ENCODE peak calls at places on chromosomes 5 and 9, in five cellular contexts. J is fibroblast of the aortic adventitia, A is RWPE1, U is fibroblast of lung, F is aorta. C is an unnamed sample.

GRCh38 chr9:122334916-122335315 is 35.9 kb upstream of the PTGS1 start:
- DNase-seq in A (no peak), J (peak; percentile 45), F (no peak), U (peak; percentile 51), C (no peak)

GRCh38 chr9:126638571-126639132 is 24.9 kb downstream of the LMX1B start:
- DNase-seq in A (no peak), F (no peak), U (no peak), J (no peak), C (no peak)

GRCh38 chr5:111337688-111338087 is 113.5 kb downstream of the CAMK4 start:
- DNase-seq in J (no peak), A (no peak), F (no peak), U (no peak), C (no peak)

GRCh38 chr9:28970241-28970654 is 1397.0 kb upstream of the C9orf72 start:
- DNase-seq in F (no peak), J (no peak), U (no peak), A (no peak), C (no peak)

GRCh38 chr5:157544623-157544989 is 31.0 kb downstream of the ADAM19 start:
- DNase-seq in A (no peak), U (no peak), J (no peak), F (no peak), C (no peak)

GRCh38 chr9:114606597-114607207 is 4.4 kb upstream of the TMEM268 start:
- DNase-seq in A (no peak), F (no peak), J (peak; percentile 92), U (peak; percentile 85), C (no peak)

GRCh38 chr5:166370928-166371690 is 1920.3 kb upstream of the WWC1 start:
- DNase-seq in J (peak; percentile 4), F (no peak), A (peak; percentile 9), U (no peak), C (no peak)

GRCh38 chr9:117775576-117775975 is 71.4 kb downstream of the TLR4 start:
- DNase-seq in F (no peak), A (no peak), U (no peak), J (no peak), C (no peak)

GRCh38 chr9:110173322-110173642 is 34.7 kb downstream of the C9orf152 start:
- DNase-seq in A (no peak), J (no peak), U (no peak), F (no peak), C (no peak)

GRCh38 chr5:116358911-116359418 is 215.7 kb downstream of the SEMA6A start:
- DNase-seq in U (no peak), F (no peak), A (no peak), J (peak; percentile 5), C (no peak)

GRCh38 chr5:36720688-36721087 is 114.3 kb downstream of the SLC1A3 start:
- DNase-seq in J (no peak), F (no peak), U (no peak), A (no peak), C (no peak)

GRCh38 chr5:55230086-55230629 is 3.0 kb upstream of the MCIDAS start:
- DNase-seq in J (no peak), U (no peak), F (no peak), A (no peak), C (no peak)

GRCh38 chr5:902129-902916 is 9.6 kb downstream of the TRIP13 start:
- DNase-seq in A (no peak), U (no peak), J (no peak), F (peak; percentile 25), C (no peak)

GRCh38 chr9:124928116-124928515 is 12.8 kb downstream of the GOLGA1 start:
- DNase-seq in J (no peak), F (no peak), U (no peak), A (no peak), C (no peak)

GRCh38 chr9:94176582-94176981 is 82.5 kb upstream of the ZNF169 start:
- DNase-seq in J (no peak), U (no peak), F (no peak), A (no peak), C (no peak)

GRCh38 chr9:132018957-132019405 is 60.7 kb downstream of the MED27 start:
- DNase-seq in U (peak; percentile 67), A (no peak), F (no peak), J (peak; percentile 75), C (no peak)

GRCh38 chr9:3906437-3907213 is 380.8 kb upstream of the RFX3 start:
- DNase-seq in J (peak; percentile 89), A (peak; percentile 65), U (peak; percentile 98), F (no peak), C (no peak)

GRCh38 chr5:149745944-149746326 is 15.8 kb downstream of the PPARGC1B start:
- DNase-seq in U (no peak), J (no peak), F (no peak), A (no peak), C (no peak)

GRCh38 chr5:5369051-5369450 is 53.4 kb upstream of the ICE1 start:
- DNase-seq in J (no peak), F (no peak), U (no peak), A (no peak), C (no peak)

GRCh38 chr9:136228107-136228875 is 17.3 kb downstream of the QSOX2 start:
- DNase-seq in A (peak; percentile 96), U (peak; percentile 87), J (peak; percentile 54), F (no peak), C (no peak)

GRCh38 chr5:41213340-41213739 is at the start of gene C6:
- DNase-seq in F (no peak), J (no peak), U (no peak), A (no peak), C (no peak)

GRCh38 chr5:139470821-139471300 is at the start of gene SMIM33:
- DNase-seq in U (no peak), J (no peak), F (no peak), A (no peak), C (peak; percentile 23)